ENCODE peak calls at places on chromosomes 12 and 14, in four cellular contexts. One of them, this sample, is unnamed.

GRCh38 chr14:73785834-73786631 is 65.6 kb upstream of the PTGR2 start:
- DNase-seq in astrocyte: peak
- DNase-seq in HCT116: peak
- DNase-seq in GM23248: peak
- DNase-seq in this sample: peak

GRCh38 chr14:95514131-95515079 is 2.0 kb downstream of the SYNE3 start:
- DNase-seq in HCT116: no peak
- DNase-seq in GM23248: no peak
- DNase-seq in astrocyte: no peak
- DNase-seq in this sample: no peak

GRCh38 chr12:128772249-128772648 is 51.5 kb downstream of the SLC15A4 start:
- DNase-seq in GM23248: no peak
- DNase-seq in astrocyte: no peak
- DNase-seq in HCT116: no peak
- DNase-seq in this sample: no peak

GRCh38 chr12:223751-224240 is 9.8 kb upstream of the SLC6A12 start:
- DNase-seq in HCT116: no peak
- DNase-seq in GM23248: no peak
- DNase-seq in astrocyte: no peak
- DNase-seq in this sample: no peak

GRCh38 chr14:29926701-29927595 is 699 bp downstream of the PRKD1 start:
- DNase-seq in astrocyte: peak
- DNase-seq in HCT116: no peak
- DNase-seq in GM23248: peak
- DNase-seq in this sample: peak

GRCh38 chr12:63968685-63969084 is 124.2 kb downstream of the SRGAP1 start:
- DNase-seq in HCT116: no peak
- DNase-seq in GM23248: no peak
- DNase-seq in astrocyte: no peak
- DNase-seq in this sample: no peak

GRCh38 chr14:31024577-31025334 is 693 bp upstream of the AP4S1 start:
- DNase-seq in astrocyte: peak
- DNase-seq in GM23248: peak
- DNase-seq in HCT116: no peak
- DNase-seq in this sample: peak

GRCh38 chr14:29077916-29078315 is 311.3 kb downstream of the FOXG1 start:
- DNase-seq in HCT116: no peak
- DNase-seq in astrocyte: no peak
- DNase-seq in GM23248: no peak
- DNase-seq in this sample: no peak

GRCh38 chr14:100887728-100888335 is 15.7 kb downstream of the RTL1 start:
- DNase-seq in GM23248: peak
- DNase-seq in astrocyte: peak
- DNase-seq in HCT116: no peak
- DNase-seq in this sample: no peak

GRCh38 chr12:128796439-128797118 is 27.2 kb downstream of the SLC15A4 start:
- DNase-seq in astrocyte: no peak
- DNase-seq in GM23248: no peak
- DNase-seq in HCT116: no peak
- DNase-seq in this sample: no peak

GRCh38 chr14:102095871-102096568 is 9.2 kb upstream of the HSP90AA1 start:
- DNase-seq in HCT116: no peak
- DNase-seq in astrocyte: no peak
- DNase-seq in GM23248: no peak
- DNase-seq in this sample: no peak

GRCh38 chr12:69550951-69551350 is 34.3 kb upstream of the CCT2 start:
- DNase-seq in GM23248: no peak
- DNase-seq in astrocyte: no peak
- DNase-seq in HCT116: no peak
- DNase-seq in this sample: no peak

GRCh38 chr14:64191756-64192155 is 102.4 kb downstream of the ESR2 start:
- DNase-seq in HCT116: no peak
- DNase-seq in GM23248: peak
- DNase-seq in astrocyte: peak
- DNase-seq in this sample: peak

GRCh38 chr14:54881235-54881760 is 21.3 kb downstream of the GCH1 start:
- DNase-seq in astrocyte: peak
- DNase-seq in HCT116: no peak
- DNase-seq in GM23248: peak
- DNase-seq in this sample: no peak

GRCh38 chr12:1217191-1217949 is 226.3 kb downstream of the ERC1 start:
- DNase-seq in HCT116: no peak
- DNase-seq in GM23248: peak
- DNase-seq in astrocyte: peak
- DNase-seq in this sample: peak

GRCh38 chr12:121365416-121366062 is 13.3 kb upstream of the ANAPC5 start:
- DNase-seq in GM23248: peak
- DNase-seq in astrocyte: no peak
- DNase-seq in HCT116: no peak
- DNase-seq in this sample: no peak

GRCh38 chr12:121366063-121366459 is 13.8 kb upstream of the ANAPC5 start:
- DNase-seq in GM23248: peak
- DNase-seq in astrocyte: no peak
- DNase-seq in HCT116: no peak
- DNase-seq in this sample: no peak

DNA sequence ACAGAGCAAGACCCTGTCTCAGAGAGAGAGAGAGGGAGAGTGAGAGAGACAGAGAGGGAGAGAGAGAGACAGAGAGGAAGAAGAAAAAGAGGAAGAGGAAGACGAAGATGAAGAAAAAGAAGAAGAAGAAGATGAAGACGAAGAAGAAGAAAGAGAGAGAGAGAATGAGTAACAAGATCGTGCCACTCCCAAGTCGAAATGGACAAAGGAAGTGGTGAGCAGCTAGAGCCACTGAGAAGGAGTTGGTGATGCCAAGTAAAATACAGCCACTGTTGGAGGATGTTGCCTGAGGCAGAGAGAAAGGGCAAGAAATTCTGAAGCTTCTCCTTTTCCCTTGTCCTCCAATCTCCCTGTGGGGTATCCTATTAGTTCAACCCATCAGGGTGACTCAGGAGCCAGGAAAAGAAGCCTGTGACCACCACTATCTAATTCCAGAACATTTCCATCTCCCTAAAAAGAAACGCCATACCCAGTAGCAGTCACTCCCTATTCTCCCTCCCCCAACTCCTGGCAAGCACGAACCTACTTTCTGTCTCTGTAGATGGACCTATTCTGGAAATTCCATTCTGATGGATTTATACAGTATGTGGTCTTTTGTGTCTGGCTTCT is 12.6 kb upstream of the ANAPC5 start:
- DNase-seq in HCT116: no peak
- DNase-seq in GM23248: peak
- DNase-seq in astrocyte: peak
- DNase-seq in this sample: no peak
- H2AFZ ChIP-seq in HCT116: no peak
- H2AFZ ChIP-seq in GM23248: peak
- H2AFZ ChIP-seq in astrocyte: peak
- H2AFZ ChIP-seq in this sample: no peak

DNA sequence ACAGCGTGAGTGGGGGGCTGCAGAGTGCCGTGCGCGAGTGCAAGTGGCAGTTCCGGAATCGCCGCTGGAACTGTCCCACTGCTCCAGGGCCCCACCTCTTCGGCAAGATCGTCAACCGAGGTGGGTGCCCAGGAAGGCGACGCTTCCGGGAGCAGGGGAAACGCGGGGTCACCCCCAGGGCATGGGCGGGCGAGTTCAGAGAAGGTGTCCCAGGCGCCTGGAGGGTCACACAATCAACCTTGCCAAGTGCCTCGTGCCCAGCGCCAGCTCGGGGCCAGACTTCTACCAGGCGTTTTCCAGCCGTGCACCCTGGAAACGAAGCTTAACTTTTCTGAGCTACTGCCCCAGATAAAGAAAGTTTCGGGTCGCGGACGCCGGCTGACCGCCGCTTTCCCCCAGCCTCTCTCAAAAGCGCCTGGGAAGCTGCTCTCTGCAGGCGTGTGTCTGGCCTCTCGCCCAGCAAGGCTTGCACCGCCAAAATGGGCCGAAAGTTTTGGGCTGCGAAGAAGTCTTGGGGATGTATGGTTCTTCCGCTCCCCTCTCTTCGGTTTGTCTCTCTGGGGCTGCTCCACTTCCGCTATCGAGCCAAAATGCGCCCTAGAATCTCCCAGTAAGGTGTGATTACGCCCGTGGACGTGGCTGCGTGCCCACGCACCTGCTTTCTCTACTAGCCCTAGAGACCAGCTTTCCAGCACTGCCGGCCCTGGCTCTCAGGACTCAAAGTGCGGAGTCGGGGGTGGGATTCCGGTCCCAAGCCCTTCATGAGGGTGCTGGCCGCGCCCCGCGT is 1.7 kb downstream of the WNT1 start:
- DNase-seq in HCT116: no peak
- DNase-seq in astrocyte: no peak
- DNase-seq in GM23248: peak
- DNase-seq in this sample: no peak
- TF ChIP-seq EZH2 in HCT116: no peak
- TF ChIP-seq EZH2 in astrocyte: peak
- TF ChIP-seq EZH2 in GM23248: no peak
- TF ChIP-seq EZH2 in this sample: peak

GRCh38 chr14:51592836-51593235 is 58.9 kb upstream of the FRMD6 start:
- DNase-seq in HCT116: no peak
- DNase-seq in astrocyte: no peak
- DNase-seq in GM23248: no peak
- DNase-seq in this sample: no peak

GRCh38 chr14:51595831-51596472 is 55.8 kb upstream of the FRMD6 start:
- DNase-seq in HCT116: no peak
- DNase-seq in astrocyte: peak
- DNase-seq in GM23248: no peak
- DNase-seq in this sample: no peak

GRCh38 chr14:51593397-51593796 is 58.3 kb upstream of the FRMD6 start:
- DNase-seq in GM23248: no peak
- DNase-seq in HCT116: no peak
- DNase-seq in astrocyte: no peak
- DNase-seq in this sample: no peak

GRCh38 chr14:51597511-51597920 is 54.2 kb upstream of the FRMD6 start:
- DNase-seq in astrocyte: peak
- DNase-seq in HCT116: no peak
- DNase-seq in GM23248: peak
- DNase-seq in this sample: no peak

GRCh38 chr14:51596473-51596870 is 55.2 kb upstream of the FRMD6 start:
- DNase-seq in GM23248: no peak
- DNase-seq in astrocyte: no peak
- DNase-seq in HCT116: no peak
- DNase-seq in this sample: no peak
- H2AFZ ChIP-seq in GM23248: no peak
- H2AFZ ChIP-seq in astrocyte: no peak
- H2AFZ ChIP-seq in HCT116: no peak
- H2AFZ ChIP-seq in this sample: no peak

DNA sequence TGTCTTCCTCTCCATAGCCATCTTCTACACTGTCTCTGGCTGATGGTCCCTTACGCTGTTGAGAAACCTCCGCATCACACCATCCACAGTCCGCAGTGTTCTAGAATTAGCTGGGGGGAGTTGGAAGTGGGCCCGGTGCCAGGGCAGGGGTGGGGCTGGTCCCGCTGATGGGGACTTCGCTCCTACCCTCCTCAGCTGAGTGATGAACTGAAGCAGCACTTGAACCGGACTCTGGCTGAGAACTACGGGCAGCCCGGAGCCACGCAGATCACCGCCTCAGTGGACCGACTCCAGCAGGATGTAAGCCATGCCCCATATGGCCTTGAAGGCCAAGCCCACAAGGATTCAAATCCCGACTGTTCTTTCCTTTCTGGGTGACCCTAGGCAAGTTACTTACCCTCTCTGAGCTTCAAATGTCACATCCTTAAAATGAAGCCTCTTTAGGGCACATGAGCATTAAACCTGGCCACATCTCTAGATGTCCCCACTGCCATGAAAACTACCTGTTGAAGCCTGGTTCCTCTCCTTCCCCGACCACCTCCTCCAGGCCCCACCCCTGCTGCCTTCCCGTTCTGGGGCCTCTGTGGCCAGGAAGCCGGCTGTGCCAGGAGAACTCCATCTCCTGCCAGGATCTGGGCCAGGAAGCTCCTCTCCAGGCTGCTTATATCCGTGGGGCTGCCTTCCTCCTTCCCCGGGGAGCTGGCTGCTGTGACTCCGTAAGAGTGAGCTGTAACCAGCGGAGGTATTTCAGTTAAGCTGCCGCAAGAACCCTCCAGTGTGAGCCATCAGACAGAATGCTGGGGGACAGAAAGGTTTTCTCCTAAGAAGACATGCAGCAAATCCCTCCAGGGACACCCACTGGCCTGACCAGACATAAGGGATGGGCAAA is 53.1 kb downstream of the TSPAN11 start:
- DNase-seq in astrocyte: no peak
- DNase-seq in GM23248: peak
- DNase-seq in HCT116: no peak
- DNase-seq in this sample: no peak
- TF ChIP-seq EZH2 in astrocyte: no peak
- TF ChIP-seq EZH2 in GM23248: no peak
- TF ChIP-seq EZH2 in HCT116: no peak
- TF ChIP-seq EZH2 in this sample: no peak

DNA sequence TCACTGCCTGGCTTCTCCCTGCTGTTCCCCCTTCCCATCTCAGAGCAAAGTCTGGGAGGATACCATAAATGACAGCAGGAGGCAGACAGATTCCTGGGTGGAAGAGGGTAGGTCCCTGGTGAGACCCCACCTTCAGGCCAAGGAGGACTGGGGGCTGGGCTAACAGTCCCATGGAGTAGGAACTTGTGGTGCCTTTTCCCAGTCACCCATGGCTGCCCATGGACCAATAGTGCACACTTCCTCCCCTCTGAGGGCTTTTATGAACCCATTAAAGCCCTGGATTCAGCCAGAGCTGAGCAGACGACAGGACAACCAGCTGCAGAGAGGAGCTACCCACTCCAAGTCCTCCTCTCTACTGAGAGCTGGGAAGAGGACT is 36.6 kb upstream of the OR5AU1 start:
- DNase-seq in GM23248: no peak
- DNase-seq in HCT116: no peak
- DNase-seq in astrocyte: no peak
- DNase-seq in this sample: no peak
- H2AFZ ChIP-seq in GM23248: peak
- H2AFZ ChIP-seq in HCT116: peak
- H2AFZ ChIP-seq in astrocyte: no peak
- H2AFZ ChIP-seq in this sample: no peak